ENCODE peak calls at places on chromosome X, in seven cellular contexts. K is adrenal gland, Z is ovary, G is left ventricle myocardium inferior, I is mammary epithelial cell, N is Panc1, F is cardiac fibroblast. X is an unnamed sample.

GRCh38 chrX:44980403-44980802 is 107.4 kb downstream of the KDM6A start:
- DNase-seq in I (no peak), G (no peak), F (no peak), K (no peak), N (no peak), Z (no peak), X (no peak)

GRCh38 chrX:147550217-147550616 is 361.5 kb upstream of the FMR1 start:
- DNase-seq in K (peak), I (no peak), Z (no peak), N (no peak), G (no peak), F (no peak), X (no peak)

GRCh38 chrX:120560405-120560841 is 339 bp downstream of the CUL4B start:
- DNase-seq in I (peak), F (no peak), Z (no peak), K (peak), N (peak), G (peak), X (no peak)

GRCh38 chrX:139826065-139827044 is 106.5 kb downstream of the ATP11C start:
- DNase-seq in Z (no peak), I (peak), F (peak), G (no peak), K (peak), N (no peak), X (peak)

GRCh38 chrX:147894332-147894870 is 17.3 kb upstream of the FMR1 start:
- DNase-seq in Z (no peak), G (no peak), F (peak), I (no peak), N (no peak), K (no peak), X (peak)

GRCh38 chrX:2928583-2929434 is at the start of gene ARSD:
- DNase-seq in G (peak), Z (peak), I (peak), F (peak), N (peak), K (peak), X (peak)

GRCh38 chrX:10198254-10198653 is 41.5 kb downstream of the CLCN4 start:
- DNase-seq in G (no peak), Z (no peak), F (peak), I (no peak), N (no peak), K (no peak), X (no peak)

GRCh38 chrX:44012484-44013096 is 39.4 kb upstream of the NDP start:
- DNase-seq in N (peak), K (peak), F (peak), Z (no peak), G (peak), I (peak), X (no peak)

GRCh38 chrX:147958316-147958715 is 22.8 kb upstream of the FMR1NB start:
- DNase-seq in F (no peak), Z (no peak), G (no peak), I (peak), N (no peak), K (no peak), X (no peak)

GRCh38 chrX:95764972-95765451 is 919.6 kb upstream of the DIAPH2 start:
- DNase-seq in F (peak), K (peak), I (peak), Z (no peak), N (no peak), G (no peak), X (peak)

GRCh38 chrX:44705817-44706551 is 137.8 kb upstream of the DUSP21 start:
- DNase-seq in Z (no peak), G (no peak), I (no peak), N (no peak), K (no peak), F (no peak), X (peak)

GRCh38 chrX:50157545-50158125 is 43.2 kb downstream of the AKAP4 start:
- DNase-seq in G (no peak), K (peak), I (no peak), F (peak), N (no peak), Z (no peak), X (no peak)

GRCh38 chrX:39532761-39533160 is 565.0 kb downstream of the BCOR start:
- DNase-seq in I (no peak), Z (no peak), N (no peak), F (no peak), K (no peak), G (no peak), X (no peak)

GRCh38 chrX:119694601-119695534 is 1.9 kb upstream of the SEPTIN6 start:
- DNase-seq in F (no peak), G (no peak), Z (no peak), N (no peak), I (no peak), K (peak), X (no peak)

GRCh38 chrX:122500556-122500955 is 683.5 kb upstream of the GRIA3 start:
- DNase-seq in K (no peak), G (no peak), F (no peak), I (no peak), Z (no peak), N (no peak), X (no peak)

GRCh38 chrX:130545796-130546195 is 144.0 kb downstream of the RBMX2 start:
- DNase-seq in G (no peak), F (no peak), K (no peak), N (no peak), I (no peak), Z (no peak), X (no peak)

GRCh38 chrX:154382483-154383069 is 3.5 kb downstream of the EMD start:
- DNase-seq in N (no peak), Z (no peak), I (no peak), F (no peak), K (no peak), G (no peak), X (no peak)

DNA sequence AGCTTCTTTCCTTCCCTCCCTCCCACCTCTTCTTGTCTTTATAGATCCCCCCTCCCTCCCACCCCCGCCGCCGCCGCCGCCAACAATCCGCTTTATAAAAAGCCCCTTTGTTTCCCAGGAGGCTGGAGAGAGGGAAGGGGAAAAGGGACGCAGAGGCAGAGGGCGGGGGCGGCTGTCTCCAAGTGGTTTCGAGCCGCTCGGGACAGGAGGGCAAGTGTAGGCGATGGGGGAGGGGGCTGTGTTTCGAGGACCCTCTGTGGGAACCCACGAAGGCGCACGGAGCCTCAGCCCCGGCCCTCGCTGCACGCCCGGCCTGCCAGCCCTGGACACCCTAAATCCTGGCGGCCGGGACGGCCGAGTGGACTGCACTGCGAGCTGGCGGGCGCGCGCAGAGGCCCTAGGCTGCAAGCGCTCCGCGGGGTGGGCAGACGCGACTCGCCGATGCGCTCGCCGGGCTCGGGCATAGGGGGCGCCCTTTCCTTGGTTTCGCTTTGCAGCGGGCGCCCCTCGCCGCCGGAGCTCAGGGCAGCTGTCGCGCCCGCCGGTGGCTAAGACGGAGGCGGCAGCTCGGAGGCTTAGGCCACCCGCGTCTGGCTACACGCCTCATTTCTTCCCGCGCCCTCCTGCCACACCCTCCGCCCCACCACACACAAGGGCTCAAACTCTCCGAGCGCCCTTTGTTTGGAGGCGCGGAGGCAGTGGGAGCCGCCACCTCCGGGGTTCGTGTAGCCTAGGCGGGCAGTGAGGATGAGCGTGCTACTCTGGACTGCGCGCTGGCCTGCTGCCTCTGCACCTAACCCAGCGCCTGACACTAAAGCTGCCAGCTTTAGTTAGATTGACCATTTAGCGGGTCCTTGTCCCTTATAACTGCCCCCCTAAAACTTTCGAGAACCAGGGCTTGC is 2.2 kb downstream of the MAMLD1 start:
- DNase-seq in F (peak), K (peak), I (peak), Z (peak), G (peak), N (no peak), X (no peak)
- TF ChIP-seq CTCF in F (peak), K (peak), I (peak), Z (peak), G (peak), N (peak), X (no peak)

GRCh38 chrX:107936434-107936730 is 45.8 kb downstream of the TEX13B start:
- DNase-seq in I (no peak), Z (no peak), G (no peak), N (no peak), F (no peak), K (no peak), X (no peak)
- H3K4me3 ChIP-seq in I (no peak), Z (no peak), G (no peak), N (no peak), F (no peak), K (no peak), X (peak)

DNA sequence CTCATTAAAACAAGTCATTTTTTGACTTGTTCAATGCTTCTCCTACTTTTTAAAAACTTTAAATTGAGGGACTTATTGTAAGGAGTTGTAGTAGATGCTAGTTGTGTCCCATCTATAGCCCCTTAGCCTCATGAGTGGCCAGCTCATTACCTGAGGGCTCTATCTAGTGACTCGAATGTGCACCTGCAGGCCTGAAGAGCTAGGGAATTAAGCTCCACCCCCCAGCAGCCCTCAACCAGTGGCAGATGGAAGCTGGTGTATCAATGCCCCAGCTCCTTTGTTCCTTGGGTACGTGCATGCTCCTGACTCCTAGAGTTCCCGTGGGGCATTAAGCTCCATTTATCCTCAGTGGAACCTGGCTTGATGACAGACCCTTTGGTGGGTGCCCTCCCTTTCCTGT is 146.7 kb upstream of the FAM9B start:
- DNase-seq in I (no peak), F (no peak), N (no peak), K (no peak), G (no peak), Z (no peak), X (no peak)
- TF ChIP-seq CTCF in I (no peak), F (no peak), N (no peak), K (no peak), G (no peak), Z (no peak), X (no peak)

GRCh38 chrX:105317117-105317516 is 96.6 kb upstream of the TEX13A start:
- DNase-seq in G (no peak), K (no peak), I (no peak), F (no peak), Z (no peak), N (no peak), X (no peak)

GRCh38 chrX:105307762-105308161 is 87.3 kb upstream of the TEX13A start:
- DNase-seq in F (peak), K (no peak), G (no peak), I (peak), Z (no peak), N (no peak), X (no peak)

GRCh38 chrX:105314468-105314867 is 94.0 kb upstream of the TEX13A start:
- DNase-seq in Z (no peak), N (no peak), K (no peak), F (peak), I (peak), G (no peak), X (no peak)

GRCh38 chrX:105315301-105315700 is 94.8 kb upstream of the TEX13A start:
- DNase-seq in I (peak), N (no peak), F (peak), Z (no peak), K (no peak), G (no peak), X (no peak)

DNA sequence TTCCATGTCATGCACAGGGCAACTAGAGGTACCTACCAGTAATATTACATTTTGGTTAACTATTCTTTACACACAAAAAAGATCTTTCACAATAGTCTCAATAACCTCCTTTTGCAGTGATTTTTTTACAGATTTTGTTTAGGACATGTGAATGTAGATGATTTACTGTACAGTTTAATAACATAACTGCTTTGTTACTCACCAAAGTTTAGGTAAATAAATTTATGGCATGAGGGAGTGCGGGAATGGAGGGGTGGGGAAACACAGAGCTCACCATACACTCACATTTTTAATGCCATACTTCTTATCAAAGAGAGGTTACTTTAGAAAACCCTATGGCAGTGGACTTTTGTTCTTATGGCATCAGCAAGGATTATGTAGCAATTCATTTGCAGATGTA is 93.1 kb upstream of the TEX13A start:
- DNase-seq in I (no peak), G (no peak), F (no peak), N (no peak), K (no peak), Z (no peak), X (no peak)
- H3K4me3 ChIP-seq in I (peak), G (no peak), F (no peak), N (no peak), K (no peak), Z (no peak), X (no peak)

DNA sequence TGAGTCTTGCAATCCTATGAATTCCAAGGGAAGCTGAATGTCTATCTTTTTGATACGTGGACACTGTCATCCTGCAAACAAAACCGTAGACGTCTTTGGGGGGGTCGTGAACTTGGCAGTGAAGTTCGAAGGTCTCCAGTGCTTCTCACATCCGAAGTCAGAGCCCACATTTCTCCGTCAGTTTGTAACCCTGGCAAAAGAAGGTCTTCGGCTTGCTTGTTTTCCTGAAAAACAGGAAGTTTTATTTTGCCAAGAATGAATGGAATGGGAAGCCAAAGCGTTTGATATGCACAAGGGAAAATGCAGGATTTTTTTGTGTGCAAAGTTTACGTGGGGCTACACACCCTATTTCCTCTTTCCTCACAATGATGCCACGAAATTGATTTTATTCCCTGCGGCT is 36.8 kb downstream of the SHOX start:
- DNase-seq in K (no peak), Z (no peak), N (no peak), F (no peak), G (no peak), I (no peak), X (no peak)
- TF ChIP-seq CTCF in K (no peak), Z (no peak), N (no peak), F (no peak), G (no peak), I (no peak), X (no peak)

DNA sequence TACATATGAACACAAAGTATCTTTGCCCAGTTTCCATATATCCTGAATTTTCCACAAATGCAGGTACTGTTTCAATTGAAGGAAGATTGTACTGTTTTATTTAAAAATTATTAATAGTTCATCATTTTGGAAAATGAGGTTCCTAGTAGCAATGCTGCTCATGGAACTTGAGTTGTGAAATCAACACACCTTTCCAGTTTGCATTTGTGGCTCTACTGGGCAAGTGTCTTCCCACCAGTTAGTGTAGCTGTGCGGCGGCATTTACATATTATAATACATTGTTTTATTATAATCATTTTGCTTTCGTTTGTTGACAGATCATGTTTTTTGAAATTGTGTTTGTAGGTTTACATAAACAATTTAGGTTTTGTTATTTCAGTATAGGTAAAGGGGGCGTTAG is 2.0 kb upstream of the DDX3X start:
- DNase-seq in G (no peak), I (no peak), N (no peak), Z (no peak), K (no peak), F (no peak), X (no peak)
- H3K4me3 ChIP-seq in G (peak), I (peak), N (peak), Z (peak), K (peak), F (no peak), X (no peak)

GRCh38 chrX:111719426-111720210 is 38.6 kb downstream of the ALG13 start:
- DNase-seq in K (no peak), G (no peak), I (no peak), F (peak), Z (no peak), N (no peak), X (no peak)
- TF ChIP-seq CTCF in K (peak), G (no peak), I (peak), F (peak), Z (no peak), N (peak), X (peak)

DNA sequence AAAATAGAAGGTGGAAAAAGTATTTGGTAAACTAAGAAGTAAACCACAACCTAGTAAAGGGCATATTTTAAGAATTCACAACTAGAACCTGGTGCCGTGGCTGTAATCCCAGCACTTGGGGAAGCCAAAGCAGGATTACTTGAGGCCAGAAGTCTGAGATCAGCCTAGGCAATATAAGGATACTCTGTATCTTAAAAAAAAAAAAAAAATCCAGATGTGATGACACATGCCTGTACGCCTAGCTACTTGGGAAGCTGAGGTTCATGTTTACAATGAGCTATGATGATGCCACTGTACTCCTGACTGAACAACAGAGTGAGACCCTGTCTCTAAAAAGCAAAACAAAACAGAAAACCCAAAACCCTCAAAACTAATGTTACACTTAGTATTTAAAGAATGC is 294.9 kb upstream of the ZCCHC13 start:
- DNase-seq in I (no peak), K (no peak), N (no peak), Z (no peak), G (no peak), F (peak), X (no peak)
- H3K4me3 ChIP-seq in I (no peak), K (no peak), N (no peak), Z (no peak), G (no peak), F (no peak), X (no peak)

X was measured in retinal pigment epithelial cell.